ENCODE peak calls at places on chromosomes 2 and 18, in five cellular contexts. One of them, this sample, is unnamed.

GRCh38 chr2:175536059-175536458 is 354.5 kb upstream of the ATP5MC3 start:
- DNase-seq in heart right ventricle: no peak
- DNase-seq in WERI-Rb-1: no peak
- DNase-seq in GM23248: no peak
- DNase-seq in A673: no peak
- DNase-seq in this sample: no peak

GRCh38 chr2:240498171-240498957 is 59.4 kb downstream of the ANKMY1 start:
- DNase-seq in WERI-Rb-1: no peak
- DNase-seq in A673: no peak
- DNase-seq in GM23248: no peak
- DNase-seq in heart right ventricle: no peak
- DNase-seq in this sample: no peak

GRCh38 chr2:88500691-88501090 is 48.2 kb upstream of the FOXI3 start:
- DNase-seq in WERI-Rb-1: no peak
- DNase-seq in A673: no peak
- DNase-seq in heart right ventricle: no peak
- DNase-seq in GM23248: peak; percentile 6
- DNase-seq in this sample: no peak

GRCh38 chr2:105143467-105144127 is 97.9 kb upstream of the GPR45 start:
- DNase-seq in GM23248: no peak
- DNase-seq in heart right ventricle: no peak
- DNase-seq in A673: peak; percentile 9
- DNase-seq in WERI-Rb-1: no peak
- DNase-seq in this sample: no peak

GRCh38 chr2:222418734-222419133 is 5.6 kb upstream of the SGPP2 start:
- DNase-seq in heart right ventricle: no peak
- DNase-seq in WERI-Rb-1: no peak
- DNase-seq in A673: no peak
- DNase-seq in GM23248: no peak
- DNase-seq in this sample: no peak

GRCh38 chr18:46502444-46502843 is 154.6 kb downstream of the LOXHD1 start:
- DNase-seq in A673: peak; percentile 12
- DNase-seq in heart right ventricle: no peak
- DNase-seq in WERI-Rb-1: no peak
- DNase-seq in GM23248: no peak
- DNase-seq in this sample: no peak

GRCh38 chr2:158042245-158042644 is 59.4 kb upstream of the UPP2 start:
- DNase-seq in A673: peak; percentile 90
- DNase-seq in heart right ventricle: no peak
- DNase-seq in WERI-Rb-1: peak; percentile 82
- DNase-seq in GM23248: no peak
- DNase-seq in this sample: no peak

GRCh38 chr18:49865401-49865800 is 52.1 kb upstream of the ACAA2 start:
- DNase-seq in A673: no peak
- DNase-seq in GM23248: peak; percentile 19
- DNase-seq in WERI-Rb-1: peak; percentile 6
- DNase-seq in heart right ventricle: peak; percentile 31
- DNase-seq in this sample: no peak

GRCh38 chr2:18065264-18065663 is 186.8 kb downstream of the KCNS3 start:
- DNase-seq in A673: no peak
- DNase-seq in GM23248: no peak
- DNase-seq in WERI-Rb-1: no peak
- DNase-seq in heart right ventricle: no peak
- DNase-seq in this sample: no peak

GRCh38 chr2:80086831-80087230 is 217.7 kb downstream of the LRRTM1 start:
- DNase-seq in heart right ventricle: no peak
- DNase-seq in GM23248: peak; percentile 83
- DNase-seq in A673: peak; percentile 87
- DNase-seq in WERI-Rb-1: peak; percentile 57
- DNase-seq in this sample: no peak

GRCh38 chr2:169452080-169452479 is 27.2 kb upstream of the BBS5 start:
- DNase-seq in GM23248: peak; percentile 63
- DNase-seq in A673: peak; percentile 71
- DNase-seq in WERI-Rb-1: peak; percentile 29
- DNase-seq in heart right ventricle: no peak
- DNase-seq in this sample: no peak

GRCh38 chr2:30135541-30135940 is 11.3 kb upstream of the YPEL5 start:
- DNase-seq in heart right ventricle: no peak
- DNase-seq in WERI-Rb-1: no peak
- DNase-seq in A673: no peak
- DNase-seq in GM23248: no peak
- DNase-seq in this sample: no peak

GRCh38 chr2:41859615-41860014 is 188.2 kb upstream of the PKDCC start:
- DNase-seq in WERI-Rb-1: no peak
- DNase-seq in GM23248: no peak
- DNase-seq in A673: no peak
- DNase-seq in heart right ventricle: no peak
- DNase-seq in this sample: no peak
- H3K27ac ChIP-seq in WERI-Rb-1: no peak overlapping the region
- H3K27ac ChIP-seq in GM23248: peak overlapping the region; percentile 82
- H3K27ac ChIP-seq in A673: no peak overlapping the region
- H3K27ac ChIP-seq in heart right ventricle: no peak overlapping the region
- H3K27ac ChIP-seq in this sample: no peak overlapping the region

GRCh38 chr18:79460445-79461300 is 64.9 kb downstream of the NFATC1 start:
- DNase-seq in A673: no peak
- DNase-seq in WERI-Rb-1: no peak
- DNase-seq in GM23248: no peak
- DNase-seq in heart right ventricle: no peak
- DNase-seq in this sample: no peak

GRCh38 chr18:79458131-79458838 is 62.6 kb downstream of the NFATC1 start:
- DNase-seq in A673: no peak
- DNase-seq in WERI-Rb-1: no peak
- DNase-seq in heart right ventricle: peak; percentile 77
- DNase-seq in GM23248: peak; percentile 92
- DNase-seq in this sample: peak; percentile 83

GRCh38 chr18:79457652-79458051 is 61.9 kb downstream of the NFATC1 start:
- DNase-seq in WERI-Rb-1: no peak
- DNase-seq in GM23248: no peak
- DNase-seq in heart right ventricle: no peak
- DNase-seq in A673: no peak
- DNase-seq in this sample: no peak

GRCh38 chr18:79459946-79460345 is 64.2 kb downstream of the NFATC1 start:
- DNase-seq in GM23248: no peak
- DNase-seq in A673: no peak
- DNase-seq in WERI-Rb-1: no peak
- DNase-seq in heart right ventricle: no peak
- DNase-seq in this sample: no peak

DNA sequence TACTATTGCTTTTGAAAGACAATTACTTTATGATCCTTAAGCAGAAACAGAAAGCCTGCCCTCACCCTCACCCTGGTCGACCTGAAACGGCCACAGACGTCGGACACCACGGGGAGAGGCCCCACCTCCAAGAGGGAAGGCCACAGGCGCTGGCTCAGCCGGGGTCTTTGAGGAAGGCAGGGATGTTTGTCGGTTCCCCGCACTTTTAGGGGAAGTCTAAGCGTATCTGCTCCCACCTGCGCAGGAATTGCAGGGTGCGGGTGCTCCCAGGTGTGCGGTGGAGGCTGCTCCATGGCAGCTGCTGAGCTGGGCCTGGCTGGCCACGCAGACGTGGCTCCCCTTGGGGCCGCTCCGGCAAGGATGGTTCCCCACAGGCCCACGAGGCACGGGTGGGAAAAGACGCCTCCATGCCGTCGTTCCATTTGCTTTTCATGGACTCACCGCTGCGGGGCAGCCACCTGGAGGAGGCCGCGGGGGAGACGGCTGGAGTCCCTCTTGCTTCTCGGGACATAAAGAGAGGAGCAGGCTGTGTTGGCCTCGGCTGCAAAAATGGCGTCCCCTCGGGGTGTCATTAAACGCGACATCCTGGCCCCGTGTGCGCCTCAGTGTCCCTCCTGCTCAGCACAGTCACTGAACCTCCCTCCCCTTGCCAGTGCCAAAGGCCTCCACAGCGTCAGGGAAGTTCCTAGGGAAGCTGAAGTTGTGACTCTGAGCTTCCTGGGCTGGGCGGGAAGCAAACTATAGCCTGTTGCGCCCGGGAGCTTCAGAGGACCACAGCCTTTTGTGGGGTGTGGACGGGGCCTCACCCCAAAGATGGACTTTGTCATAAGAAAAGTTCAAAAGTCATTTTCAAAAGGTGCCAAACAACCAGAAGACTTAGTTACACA is 63.4 kb downstream of the NFATC1 start:
- DNase-seq in GM23248: no peak
- DNase-seq in WERI-Rb-1: no peak
- DNase-seq in A673: no peak
- DNase-seq in heart right ventricle: no peak
- DNase-seq in this sample: no peak
- H3K4me3 ChIP-seq in GM23248: no peak overlapping the region
- H3K4me3 ChIP-seq in WERI-Rb-1: no peak overlapping the region
- H3K4me3 ChIP-seq in A673: no peak overlapping the region
- H3K4me3 ChIP-seq in heart right ventricle: peak overlapping the region; percentile 34
- H3K4me3 ChIP-seq in this sample: peak overlapping the region; percentile 59

GRCh38 chr2:126661702-126662465 is 5.9 kb downstream of the GYPC start:
- DNase-seq in WERI-Rb-1: no peak
- DNase-seq in GM23248: no peak
- DNase-seq in heart right ventricle: no peak
- DNase-seq in A673: no peak
- DNase-seq in this sample: no peak

GRCh38 chr2:126664234-126664633 is 8.3 kb downstream of the GYPC start:
- DNase-seq in GM23248: no peak
- DNase-seq in heart right ventricle: no peak
- DNase-seq in A673: no peak
- DNase-seq in WERI-Rb-1: no peak
- DNase-seq in this sample: no peak

GRCh38 chr2:126664639-126665038 is 8.7 kb downstream of the GYPC start:
- DNase-seq in WERI-Rb-1: no peak
- DNase-seq in A673: no peak
- DNase-seq in heart right ventricle: no peak
- DNase-seq in GM23248: no peak
- DNase-seq in this sample: no peak

GRCh38 chr2:126662623-126663022 is 6.7 kb downstream of the GYPC start:
- DNase-seq in heart right ventricle: no peak
- DNase-seq in WERI-Rb-1: no peak
- DNase-seq in GM23248: no peak
- DNase-seq in A673: peak; percentile 57
- DNase-seq in this sample: no peak

GRCh38 chr2:126663184-126663963 is 7.4 kb downstream of the GYPC start:
- DNase-seq in A673: no peak
- DNase-seq in heart right ventricle: no peak
- DNase-seq in GM23248: no peak
- DNase-seq in WERI-Rb-1: no peak
- DNase-seq in this sample: no peak
- H3K27ac ChIP-seq in A673: no peak overlapping the region
- H3K27ac ChIP-seq in heart right ventricle: no peak overlapping the region
- H3K27ac ChIP-seq in GM23248: no peak overlapping the region
- H3K27ac ChIP-seq in WERI-Rb-1: no peak overlapping the region
- H3K27ac ChIP-seq in this sample: peak overlapping the region; percentile 4

GRCh38 chr18:9068346-9068745 is 34.2 kb upstream of the NDUFV2 start:
- DNase-seq in heart right ventricle: no peak
- DNase-seq in WERI-Rb-1: no peak
- DNase-seq in GM23248: no peak
- DNase-seq in A673: no peak
- DNase-seq in this sample: no peak

GRCh38 chr18:9066817-9067306 is 35.6 kb upstream of the NDUFV2 start:
- DNase-seq in GM23248: no peak
- DNase-seq in WERI-Rb-1: no peak
- DNase-seq in heart right ventricle: no peak
- DNase-seq in A673: no peak
- DNase-seq in this sample: no peak

GRCh38 chr18:9070212-9070611 is 32.3 kb upstream of the NDUFV2 start:
- DNase-seq in GM23248: no peak
- DNase-seq in WERI-Rb-1: no peak
- DNase-seq in heart right ventricle: no peak
- DNase-seq in A673: no peak
- DNase-seq in this sample: no peak

GRCh38 chr18:9067823-9068222 is 34.7 kb upstream of the NDUFV2 start:
- DNase-seq in WERI-Rb-1: no peak
- DNase-seq in GM23248: no peak
- DNase-seq in heart right ventricle: no peak
- DNase-seq in A673: no peak
- DNase-seq in this sample: no peak

GRCh38 chr18:9069482-9070059 is 32.9 kb upstream of the NDUFV2 start:
- DNase-seq in A673: no peak
- DNase-seq in heart right ventricle: no peak
- DNase-seq in WERI-Rb-1: no peak
- DNase-seq in GM23248: no peak
- DNase-seq in this sample: no peak
- H3K4me3 ChIP-seq in A673: no peak overlapping the region
- H3K4me3 ChIP-seq in heart right ventricle: no peak overlapping the region
- H3K4me3 ChIP-seq in WERI-Rb-1: no peak overlapping the region
- H3K4me3 ChIP-seq in GM23248: no peak overlapping the region
- H3K4me3 ChIP-seq in this sample: no peak overlapping the region

GRCh38 chr2:64111426-64111825 is 32.8 kb downstream of the PELI1 start:
- DNase-seq in WERI-Rb-1: no peak
- DNase-seq in heart right ventricle: no peak
- DNase-seq in GM23248: peak; percentile 25
- DNase-seq in A673: no peak
- DNase-seq in this sample: no peak

GRCh38 chr2:64114063-64114911 is 29.9 kb downstream of the PELI1 start:
- DNase-seq in WERI-Rb-1: no peak
- DNase-seq in GM23248: peak; percentile 85
- DNase-seq in heart right ventricle: no peak
- DNase-seq in A673: no peak
- DNase-seq in this sample: no peak

GRCh38 chr2:64115808-64116598 is 28.2 kb downstream of the PELI1 start:
- DNase-seq in GM23248: no peak
- DNase-seq in WERI-Rb-1: no peak
- DNase-seq in heart right ventricle: no peak
- DNase-seq in A673: no peak
- DNase-seq in this sample: no peak

GRCh38 chr2:64112016-64112415 is 32.2 kb downstream of the PELI1 start:
- DNase-seq in A673: no peak
- DNase-seq in WERI-Rb-1: no peak
- DNase-seq in heart right ventricle: no peak
- DNase-seq in GM23248: no peak
- DNase-seq in this sample: no peak

DNA sequence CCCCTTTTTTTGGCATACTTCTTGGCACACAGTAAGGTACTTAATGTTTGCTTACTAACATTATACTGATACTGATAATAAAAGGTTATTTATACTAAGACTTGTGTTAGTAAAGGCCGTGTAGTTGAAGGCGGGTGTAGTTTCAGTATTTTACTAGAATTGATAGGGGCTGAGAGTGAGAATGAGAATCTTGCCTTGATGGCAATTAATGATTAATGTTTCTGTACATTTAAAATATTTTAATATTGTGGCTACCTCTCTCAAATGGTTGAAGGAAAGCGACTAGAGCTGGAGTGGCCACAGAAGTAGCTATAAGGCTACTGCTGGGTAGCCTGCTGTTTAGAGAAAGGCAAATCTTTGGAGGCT is 29.3 kb downstream of the PELI1 start:
- DNase-seq in GM23248: no peak
- DNase-seq in WERI-Rb-1: no peak
- DNase-seq in heart right ventricle: no peak
- DNase-seq in A673: no peak
- DNase-seq in this sample: no peak
- H3K27ac ChIP-seq in GM23248: no peak overlapping the region
- H3K27ac ChIP-seq in WERI-Rb-1: no peak overlapping the region
- H3K27ac ChIP-seq in heart right ventricle: no peak overlapping the region
- H3K27ac ChIP-seq in A673: no peak overlapping the region
- H3K27ac ChIP-seq in this sample: no peak overlapping the region

This sample was measured in coronary artery.